ENCODE peak calls at places on chromosomes 12 and 14, in ten cellular contexts. Q, T, Y, U, D, R, X, C, J and V are unnamed samples.

GRCh38 chr12:52350786-52351185 is 16.5 kb downstream of the KRT85 start:
- DNase-seq in Q (no peak), T (no peak), Y (no peak), U (no peak), D (no peak), R (no peak), X (no peak), C (no peak), J (peak; percentile 18), V (no peak)

GRCh38 chr14:24135584-24135833 is 485 bp upstream of the PSME1 start:
- DNase-seq in Q (no peak), T (no peak), Y (no peak), U (no peak), D (no peak), R (no peak), X (no peak), C (no peak), J (no peak), V (no peak)

GRCh38 chr14:101808020-101808641 is 46.6 kb downstream of the PPP2R5C start:
- DNase-seq in Q (no peak), T (no peak), Y (no peak), U (no peak), D (peak; percentile 27), R (no peak), X (peak; percentile 55), C (no peak), J (no peak), V (no peak)

GRCh38 chr14:83706555-83706954 is 1823.4 kb upstream of the FLRT2 start:
- DNase-seq in Q (no peak), T (no peak), Y (no peak), U (no peak), D (no peak), R (no peak), X (no peak), C (no peak), J (no peak), V (no peak)

GRCh38 chr12:1731019-1731687 is 40.3 kb downstream of the ADIPOR2 start:
- DNase-seq in Q (no peak), T (no peak), Y (no peak), U (no peak), D (no peak), R (no peak), X (no peak), C (no peak), J (no peak), V (no peak)

GRCh38 chr14:103370087-103370486 is 15.1 kb upstream of the MARK3 start:
- DNase-seq in Q (no peak), T (no peak), Y (no peak), U (no peak), D (no peak), R (peak; percentile 27), X (no peak), C (no peak), J (no peak), V (no peak)

GRCh38 chr12:7966558-7966957 is 30.6 kb upstream of the SLC2A3 start:
- DNase-seq in Q (no peak), T (no peak), Y (peak; percentile 63), U (no peak), D (no peak), R (no peak), X (no peak), C (peak; percentile 42), J (no peak), V (no peak)

GRCh38 chr14:47365248-47365647 is 310.2 kb downstream of the MDGA2 start:
- DNase-seq in Q (no peak), T (no peak), Y (no peak), U (no peak), D (no peak), R (no peak), X (no peak), C (no peak), J (no peak), V (no peak)

GRCh38 chr12:115338566-115339294 is 654.8 kb upstream of the TBX3 start:
- DNase-seq in Q (no peak), T (peak; percentile 67), Y (no peak), U (no peak), D (no peak), R (no peak), X (no peak), C (no peak), J (no peak), V (no peak)

GRCh38 chr14:63909984-63910383 is 57.2 kb downstream of the SYNE2 start:
- DNase-seq in Q (no peak), T (no peak), Y (no peak), U (no peak), D (no peak), R (no peak), X (no peak), C (no peak), J (no peak), V (no peak)

GRCh38 chr14:89425931-89426330 is 8.9 kb upstream of the FOXN3 start:
- DNase-seq in Q (peak; percentile 33), T (peak; percentile 85), Y (no peak), U (no peak), D (no peak), R (peak; percentile 61), X (no peak), C (no peak), J (no peak), V (no peak)

DNA sequence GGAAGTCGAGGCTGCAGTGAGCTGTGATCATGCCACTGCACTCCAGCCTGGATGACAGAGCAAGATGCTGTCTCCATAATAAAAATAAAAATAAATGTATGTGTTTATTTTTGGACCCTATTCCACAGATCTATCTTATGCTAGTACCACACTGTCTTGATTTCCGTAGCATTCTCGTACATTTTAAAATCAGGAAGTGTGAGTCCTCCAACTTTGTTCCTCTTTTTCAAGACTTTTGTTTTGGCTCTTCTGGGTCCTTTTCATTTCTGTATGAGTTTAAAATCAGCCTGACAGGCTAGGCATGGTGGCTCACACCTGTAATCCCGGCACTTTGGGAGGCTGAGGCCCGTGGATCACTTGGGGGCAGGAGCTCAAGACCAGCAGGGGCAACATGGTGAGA is 25.8 kb downstream of the DAO start:
- DNase-seq in Q (no peak), T (no peak), Y (no peak), U (no peak), D (no peak), R (no peak), X (no peak), C (no peak), J (no peak), V (no peak)
- H3K27ac ChIP-seq in Q (no peak overlapping the region), T (no peak overlapping the region), Y (no peak overlapping the region), U (no peak overlapping the region), D (no peak overlapping the region), R (no peak overlapping the region), X (no peak overlapping the region), C (no peak overlapping the region), J (no peak overlapping the region), V (no peak overlapping the region)

GRCh38 chr12:3469711-3470110 is 21.3 kb upstream of the PRMT8 start:
- DNase-seq in Q (no peak), T (no peak), Y (no peak), U (no peak), D (no peak), R (no peak), X (no peak), C (no peak), J (no peak), V (no peak)

GRCh38 chr12:3468329-3468728 is 22.7 kb upstream of the PRMT8 start:
- DNase-seq in Q (no peak), T (no peak), Y (no peak), U (no peak), D (no peak), R (no peak), X (no peak), C (no peak), J (no peak), V (no peak)

GRCh38 chr12:3470296-3470695 is 20.7 kb upstream of the PRMT8 start:
- DNase-seq in Q (no peak), T (no peak), Y (no peak), U (no peak), D (no peak), R (no peak), X (no peak), C (no peak), J (no peak), V (no peak)

GRCh38 chr12:3473171-3473570 is 17.8 kb upstream of the PRMT8 start:
- DNase-seq in Q (no peak), T (no peak), Y (no peak), U (no peak), D (no peak), R (no peak), X (no peak), C (no peak), J (no peak), V (no peak)

DNA sequence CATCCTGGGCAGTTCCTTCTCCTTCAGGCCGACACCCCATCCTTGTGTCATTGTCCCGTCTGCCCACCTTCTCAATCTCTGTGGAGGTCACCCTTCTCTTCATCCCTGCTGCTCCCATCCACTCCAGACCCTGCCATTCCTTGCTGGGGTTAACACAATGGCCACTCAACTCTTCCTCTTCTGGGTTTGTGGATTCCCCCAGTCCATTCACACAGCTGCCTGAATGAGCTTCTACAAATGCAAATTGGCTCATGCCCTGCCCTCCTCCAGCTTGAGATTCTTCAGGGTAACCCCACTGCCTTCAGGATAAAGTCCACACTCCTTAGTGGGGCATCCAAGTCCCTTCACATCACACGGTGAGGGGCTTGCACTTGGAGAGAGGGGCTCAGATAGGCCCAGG is 17.2 kb upstream of the PRMT8 start:
- DNase-seq in Q (no peak), T (no peak), Y (no peak), U (no peak), D (no peak), R (no peak), X (no peak), C (no peak), J (no peak), V (no peak)
- H3K4me1 ChIP-seq in Q (no peaks in the 10 kb centered on the region), T (no peaks in the 10 kb centered on the region), Y (no peaks in the 10 kb centered on the region), U (no peaks in the 10 kb centered on the region), D (no peaks in the 10 kb centered on the region), R (no peaks in the 10 kb centered on the region), X (no peaks in the 10 kb centered on the region), C (no peaks in the 10 kb centered on the region), J (no peaks in the 10 kb centered on the region), V (no peaks in the 10 kb centered on the region)

DNA sequence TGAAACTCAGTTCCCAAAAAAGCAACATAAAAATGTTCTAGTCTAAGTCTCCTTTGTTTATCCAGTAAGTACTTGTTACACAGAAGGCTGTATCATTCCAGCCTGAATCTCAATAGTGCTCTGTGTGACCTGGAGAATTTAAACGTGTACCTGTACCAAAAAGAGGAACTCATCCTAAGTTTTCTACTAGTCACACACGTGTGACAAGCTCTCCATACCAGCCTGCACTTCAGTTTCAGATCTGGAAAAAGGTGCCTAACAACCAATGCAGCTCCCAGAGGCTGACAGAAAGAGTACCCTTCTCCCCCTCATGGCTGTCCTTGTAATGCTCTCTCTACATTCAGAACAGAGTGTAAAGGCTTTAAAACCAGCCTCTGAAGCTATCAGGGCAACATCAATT is 27.4 kb downstream of the PPM1H start:
- DNase-seq in Q (no peak), T (no peak), Y (no peak), U (no peak), D (no peak), R (no peak), X (no peak), C (no peak), J (no peak), V (no peak)
- TF ChIP-seq EP300 in Q (no peak), T (no peak), Y (no peak), U (no peak), D (no peak), R (no peak), X (no peak), C (no peak), J (no peak), V (no peak)

GRCh38 chr12:10361622-10362021 is 28.2 kb downstream of the KLRK1 start:
- DNase-seq in Q (no peak), T (no peak), Y (no peak), U (no peak), D (no peak), R (no peak), X (no peak), C (no peak), J (no peak), V (no peak)
- H3K27ac ChIP-seq in Q (peak overlapping the region; percentile 94), T (no peak overlapping the region), Y (peak overlapping the region; percentile 35), U (no peak overlapping the region), D (no peak overlapping the region), R (no peak overlapping the region), X (peak overlapping the region; percentile 99), C (peak overlapping the region; percentile 95), J (no peak overlapping the region), V (peak overlapping the region; percentile 96)